ENCODE peak calls at places on chromosome 20, in six cellular contexts. J is SK-N-SH, S is HepG2, V is NB4, W is A549, N is K562. X is an unnamed sample.

GRCh38 chr20:5504061-5504739 is 187.4 kb upstream of the PROKR2 start:
- DNase-seq in N (peak), S (peak), V (peak), W (no peak), J (peak), X (peak)

GRCh38 chr20:11173936-11174335 is 500.1 kb upstream of the JAG1 start:
- DNase-seq in V (no peak), S (no peak), J (no peak), W (no peak), N (no peak), X (no peak)

GRCh38 chr20:3828798-3829197 is 8.5 kb downstream of the AP5S1 start:
- DNase-seq in J (no peak), V (no peak), N (no peak), W (no peak), S (no peak), X (no peak)

GRCh38 chr20:17936791-17937687 is 31.6 kb downstream of the SNX5 start:
- DNase-seq in V (no peak), N (no peak), S (no peak), W (no peak), J (no peak), X (peak)

GRCh38 chr20:19987046-19987445 is 30.1 kb upstream of the NAA20 start:
- DNase-seq in J (no peak), S (no peak), N (no peak), V (no peak), W (no peak), X (no peak)

GRCh38 chr20:8018928-8019177 is 708 bp downstream of the TMX4 start:
- DNase-seq in W (no peak), S (no peak), V (no peak), J (no peak), N (no peak), X (no peak)

GRCh38 chr20:31605031-31605901 is at the start of gene ID1:
- DNase-seq in V (peak), J (peak), S (peak), N (peak), W (peak), X (peak)

GRCh38 chr20:34595377-34596184 is 37.1 kb downstream of the MAP1LC3A start:
- DNase-seq in V (no peak), J (no peak), N (no peak), W (no peak), S (no peak), X (no peak)

GRCh38 chr20:50193169-50193850 is 2.7 kb downstream of the CEBPB start:
- DNase-seq in N (no peak), S (no peak), W (no peak), J (no peak), V (no peak), X (no peak)

GRCh38 chr20:53677447-53678314 is 84.0 kb upstream of the ZNF217 start:
- DNase-seq in V (peak), S (peak), W (peak), N (peak), J (no peak), X (peak)

GRCh38 chr20:1184638-1185315 is at the start of gene TMEM74B:
- DNase-seq in J (peak), N (peak), V (no peak), W (no peak), S (no peak), X (no peak)

GRCh38 chr20:52306477-52306876 is 114.9 kb upstream of the ZFP64 start:
- DNase-seq in N (no peak), S (no peak), V (no peak), W (no peak), J (no peak), X (no peak)

GRCh38 chr20:3238616-3239025 is 369 bp downstream of the SLC4A11 start:
- DNase-seq in J (no peak), W (no peak), S (no peak), N (no peak), V (peak), X (no peak)

GRCh38 chr20:49880177-49880576 is 35.2 kb downstream of the SPATA2 start:
- DNase-seq in J (no peak), V (no peak), S (no peak), W (no peak), N (no peak), X (no peak)

GRCh38 chr20:23869520-23869919 is 10.0 kb downstream of the CST5 start:
- DNase-seq in S (no peak), W (no peak), J (no peak), V (no peak), N (no peak), X (no peak)

GRCh38 chr20:49890651-49891361 is 24.5 kb downstream of the SPATA2 start:
- DNase-seq in V (no peak), S (no peak), J (peak), N (no peak), W (no peak), X (peak)

GRCh38 chr20:4325548-4326187 is 310.3 kb upstream of the RNF24 start:
- DNase-seq in W (no peak), J (no peak), S (no peak), N (no peak), V (peak), X (no peak)

GRCh38 chr20:54078296-54078695 is 7.9 kb upstream of the BCAS1 start:
- DNase-seq in V (peak), W (no peak), J (no peak), S (peak), N (no peak), X (no peak)

GRCh38 chr20:47710665-47711045 is 74.6 kb downstream of the SULF2 start:
- DNase-seq in V (peak), N (no peak), J (no peak), S (no peak), W (no peak), X (no peak)

GRCh38 chr20:23050847-23051627 is 1.6 kb upstream of the THBD start:
- DNase-seq in W (peak), S (no peak), V (peak), N (peak), J (no peak), X (peak)

GRCh38 chr20:2692036-2692885 is at the start of gene EBF4:
- DNase-seq in W (peak), N (peak), J (peak), S (no peak), V (peak), X (peak)

GRCh38 chr20:44073011-44073674 is 113.8 kb downstream of the JPH2 start:
- DNase-seq in J (no peak), W (no peak), N (no peak), V (no peak), S (no peak), X (no peak)

GRCh38 chr20:17226410-17227198 is at the start of gene PCSK2:
- DNase-seq in S (no peak), V (no peak), W (peak), J (peak), N (peak), X (no peak)

GRCh38 chr20:47724398-47724797 is 60.9 kb downstream of the SULF2 start:
- DNase-seq in J (no peak), V (peak), S (no peak), N (no peak), W (no peak), X (no peak)

GRCh38 chr20:9241232-9241692 is 172.4 kb downstream of the PLCB4 start:
- DNase-seq in N (no peak), J (no peak), W (peak), S (no peak), V (no peak), X (peak)

GRCh38 chr20:32678948-32679347 is 5.2 kb upstream of the C20orf203 start:
- DNase-seq in S (no peak), J (no peak), N (no peak), W (no peak), V (no peak), X (no peak)

GRCh38 chr20:16940701-16941100 is 192.5 kb downstream of the OTOR start:
- DNase-seq in J (no peak), S (no peak), N (no peak), W (no peak), V (no peak), X (no peak)

GRCh38 chr20:48845721-48846306 is 18.0 kb upstream of the PREX1 start:
- DNase-seq in N (no peak), W (no peak), V (no peak), S (no peak), J (no peak), X (peak)

GRCh38 chr20:38112249-38112942 is 52.7 kb downstream of the TGM2 start:
- DNase-seq in S (no peak), J (no peak), V (no peak), W (no peak), N (no peak), X (no peak)

GRCh38 chr20:25295386-25296093 is 47.7 kb downstream of the PYGB start:
- DNase-seq in S (no peak), W (no peak), J (peak), N (no peak), V (no peak), X (no peak)

GRCh38 chr20:25296094-25297093 is 48.5 kb downstream of the PYGB start:
- DNase-seq in J (no peak), S (peak), V (peak), W (peak), N (peak), X (no peak)

GRCh38 chr20:25293910-25294458 is 46.1 kb downstream of the PYGB start:
- DNase-seq in N (no peak), J (no peak), V (no peak), W (no peak), S (no peak), X (no peak)

GRCh38 chr20:25293507-25293906 is 45.6 kb downstream of the PYGB start:
- DNase-seq in V (no peak), J (no peak), N (no peak), S (no peak), W (no peak), X (no peak)

GRCh38 chr20:25294459-25295385 is 46.8 kb downstream of the PYGB start:
- DNase-seq in S (peak), W (peak), V (peak), J (peak), N (peak), X (peak)
- TF ChIP-seq MAX in S (no peak), W (peak), V (peak), J (no peak), N (no peak), X (no peak)

DNA sequence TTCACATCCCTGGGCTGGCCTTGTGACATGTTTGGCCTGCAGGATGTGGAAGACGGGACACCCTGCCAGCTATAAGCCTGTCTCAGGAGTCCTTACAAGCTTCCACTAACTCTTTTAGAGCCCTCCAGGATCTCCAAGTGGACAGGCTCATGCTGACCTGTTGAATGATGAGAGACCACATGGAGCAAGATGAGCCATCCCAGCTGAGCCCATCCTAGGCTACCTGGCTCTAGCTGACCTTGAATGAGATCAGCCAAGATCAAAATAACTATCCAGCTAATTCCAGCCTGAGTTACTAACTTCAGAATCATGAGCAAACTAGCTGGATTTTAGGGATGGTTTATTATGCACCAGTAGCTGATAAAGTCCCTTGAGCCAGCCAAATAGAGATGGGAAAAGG is 169.5 kb downstream of the TFAP2C start:
- DNase-seq in V (no peak), S (no peak), W (no peak), N (no peak), J (no peak), X (no peak)
- TF ChIP-seq MAX in V (no peak), S (no peak), W (no peak), N (no peak), J (no peak), X (no peak)

GRCh38 chr20:58112017-58112781 is 116.3 kb downstream of the ANKRD60 start:
- DNase-seq in V (peak), W (peak), J (no peak), N (no peak), S (no peak), X (no peak)

GRCh38 chr20:58109126-58109880 is 119.2 kb downstream of the ANKRD60 start:
- DNase-seq in S (no peak), V (no peak), J (no peak), N (no peak), W (peak), X (no peak)

GRCh38 chr20:58113706-58114105 is 114.7 kb downstream of the ANKRD60 start:
- DNase-seq in J (no peak), S (no peak), N (no peak), W (no peak), V (no peak), X (no peak)

GRCh38 chr20:58109918-58110635 is 118.4 kb downstream of the ANKRD60 start:
- DNase-seq in N (no peak), S (no peak), V (peak), J (no peak), W (no peak), X (no peak)

GRCh38 chr20:58111340-58112016 is 117.0 kb downstream of the ANKRD60 start:
- DNase-seq in S (no peak), J (no peak), N (no peak), V (no peak), W (no peak), X (no peak)
- TF ChIP-seq MAX in S (no peak), J (no peak), N (no peak), V (no peak), W (no peak), X (no peak)

GRCh38 chr20:62356948-62357667 is 10.0 kb downstream of the LAMA5 start:
- DNase-seq in J (peak), N (peak), W (peak), S (no peak), V (no peak), X (peak)
- TF ChIP-seq MAX in J (peak), N (no peak), W (peak), S (no peak), V (no peak), X (no peak)

GRCh38 chr20:36806049-36806448 is 32.5 kb upstream of the DSN1 start:
- DNase-seq in J (no peak), W (no peak), S (no peak), N (no peak), V (no peak), X (no peak)

GRCh38 chr20:36804425-36804824 is 30.9 kb upstream of the DSN1 start:
- DNase-seq in W (no peak), S (no peak), V (no peak), N (no peak), J (no peak), X (no peak)

GRCh38 chr20:36805396-36805795 is 31.8 kb upstream of the DSN1 start:
- DNase-seq in V (no peak), W (no peak), J (no peak), N (no peak), S (no peak), X (no peak)

GRCh38 chr20:36800410-36800809 is 26.8 kb upstream of the DSN1 start:
- DNase-seq in W (no peak), J (no peak), S (no peak), N (no peak), V (no peak), X (no peak)

GRCh38 chr20:36802326-36803223 is 29.0 kb upstream of the DSN1 start:
- DNase-seq in V (peak), N (no peak), J (no peak), S (no peak), W (peak), X (no peak)
- TF ChIP-seq MAX in V (no peak), N (no peak), J (no peak), S (no peak), W (no peak), X (no peak)

DNA sequence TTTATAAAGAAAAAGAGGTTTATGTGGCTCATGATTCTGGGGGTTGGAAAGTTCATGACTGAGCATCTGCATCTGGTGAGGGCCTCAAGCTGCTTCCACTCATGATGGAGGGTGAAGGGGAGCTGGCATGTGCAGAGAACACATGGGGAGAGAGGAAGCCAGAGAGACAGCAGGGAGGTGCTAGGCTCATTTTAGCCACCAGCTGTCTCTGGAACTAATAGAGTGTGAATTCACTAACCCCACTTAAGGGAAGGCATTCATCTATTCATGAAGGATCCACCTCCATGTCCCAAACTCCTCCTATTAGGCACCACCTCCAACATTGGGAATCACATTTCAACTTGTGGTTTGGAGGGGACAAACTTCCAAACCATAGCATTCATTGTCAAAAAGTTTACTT is 137.3 kb upstream of the PMEPA1 start:
- DNase-seq in S (no peak), J (no peak), N (no peak), W (no peak), V (no peak), X (no peak)
- TF ChIP-seq MAX in S (no peak), J (no peak), N (no peak), W (no peak), V (no peak), X (no peak)

DNA sequence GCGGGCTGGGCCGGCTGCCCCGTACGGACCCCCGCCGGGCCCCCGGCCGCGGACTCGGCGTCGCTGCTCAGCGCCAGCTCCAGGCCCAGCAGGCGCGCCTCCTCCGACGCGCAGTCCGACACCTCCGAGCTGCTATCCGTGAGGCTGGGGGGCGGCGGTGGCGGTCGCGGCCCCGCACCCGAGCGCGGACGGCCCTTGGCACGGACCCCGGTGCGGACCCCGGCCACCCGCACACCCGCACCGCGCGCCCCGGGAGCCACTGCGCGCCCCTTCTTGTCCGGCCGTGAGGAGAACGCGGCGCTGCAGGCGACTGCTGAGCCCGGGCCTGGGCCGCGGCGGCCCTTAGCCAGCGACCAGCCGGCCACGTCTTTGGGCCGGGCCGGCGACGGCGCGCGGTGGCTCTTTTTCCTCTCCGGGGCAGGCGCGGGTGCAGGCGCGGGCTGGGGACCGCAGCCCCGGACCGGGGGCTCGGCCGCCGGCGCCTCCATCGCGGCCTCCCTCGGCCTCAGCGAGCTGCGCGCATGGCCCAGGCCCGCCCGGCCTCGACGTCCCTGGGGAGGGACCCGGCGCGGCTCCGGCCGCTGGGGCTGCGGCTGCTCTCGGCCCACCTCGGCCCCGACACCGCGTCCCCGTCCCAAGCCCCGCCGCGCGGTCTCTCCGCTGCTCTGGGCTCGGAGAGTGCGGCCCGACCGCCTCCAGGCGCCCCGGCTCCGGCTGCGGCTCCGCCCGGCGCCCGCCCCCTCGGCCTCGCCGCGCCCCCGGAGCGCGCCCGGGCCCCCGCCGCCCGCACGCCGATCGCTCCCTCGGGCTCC is 12.9 kb upstream of the TLDC2 start:
- DNase-seq in J (no peak), V (no peak), N (no peak), S (no peak), W (no peak), X (peak)
- TF ChIP-seq MAX in J (peak), V (no peak), N (no peak), S (peak), W (no peak), X (no peak)

GRCh38 chr20:21901470-21902275 is 196.2 kb downstream of the PAX1 start:
- DNase-seq in V (no peak), J (no peak), N (no peak), W (peak), S (no peak), X (no peak)
- TF ChIP-seq MAX in V (no peak), J (no peak), N (no peak), W (no peak), S (no peak), X (no peak)

DNA sequence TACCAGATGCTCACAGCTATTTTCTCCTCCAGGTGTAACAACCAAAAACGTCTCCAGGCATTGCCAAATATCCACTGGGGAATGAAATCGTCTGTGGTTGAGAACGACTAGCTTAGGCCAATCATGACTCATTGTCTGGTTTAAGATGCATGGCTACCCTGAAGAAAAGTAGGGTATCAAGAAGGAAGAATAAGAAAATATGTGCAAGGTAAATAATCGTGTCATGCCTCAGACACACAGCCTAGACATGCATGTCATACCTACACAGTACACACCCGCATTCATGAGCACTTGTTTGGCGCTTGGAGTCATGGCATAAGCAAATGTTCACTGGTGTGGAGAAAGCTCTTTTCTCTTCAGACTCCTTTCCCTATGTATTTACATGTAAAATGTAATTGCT is 745.7 kb downstream of the MAFB start:
- DNase-seq in N (no peak), V (no peak), J (no peak), W (no peak), S (no peak), X (no peak)
- TF ChIP-seq MAX in N (no peak), V (no peak), J (no peak), W (no peak), S (no peak), X (no peak)

DNA sequence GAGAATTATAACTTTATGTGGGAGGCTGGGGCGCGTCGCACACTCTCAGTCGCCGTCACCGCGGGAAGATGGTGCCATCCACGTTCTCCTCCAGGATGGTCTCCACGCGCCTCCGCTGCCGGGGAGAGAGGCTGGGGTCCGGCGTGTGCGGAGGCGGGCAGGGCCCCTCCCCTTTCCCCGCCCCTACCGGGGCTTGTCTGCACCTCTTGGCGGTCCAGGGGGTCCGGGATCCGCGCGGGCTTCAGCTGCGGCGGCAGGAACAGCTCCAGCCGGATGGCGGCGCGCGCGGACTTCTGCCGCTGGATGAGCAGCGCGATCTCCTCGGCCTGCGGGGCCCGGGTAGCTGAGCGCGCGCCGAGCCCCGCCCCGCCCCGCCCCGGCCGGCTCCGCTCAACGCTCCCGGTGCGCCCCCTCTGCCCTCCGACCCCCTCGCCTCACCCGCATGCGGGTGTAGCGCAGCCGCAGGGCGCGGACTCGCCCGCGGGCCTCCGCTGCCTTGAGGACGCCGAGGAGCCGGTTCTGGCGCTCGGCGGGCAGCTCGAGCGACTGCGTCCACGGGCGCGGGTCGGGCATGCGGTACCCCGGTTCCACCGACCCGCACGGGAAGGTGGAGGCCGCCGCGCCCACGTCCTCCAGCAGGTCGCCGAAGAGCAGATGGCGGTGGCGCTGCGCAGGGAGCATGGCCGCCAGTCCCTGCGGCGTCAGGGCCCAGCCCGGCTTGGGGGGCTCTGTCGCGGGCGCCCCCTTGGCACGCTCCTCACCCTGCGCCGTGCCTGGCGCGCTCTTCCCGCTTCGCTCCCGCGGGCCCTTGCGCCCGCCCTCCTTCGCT is 604 bp downstream of the LKAAEAR1 start:
- DNase-seq in J (peak), N (peak), S (peak), V (peak), W (peak), X (peak)
- TF ChIP-seq MAX in J (no peak), N (no peak), S (peak), V (no peak), W (peak), X (no peak)